ENCODE peak calls at places on chromosomes 16 and 17, in four cellular contexts. One of them, this sample, is unnamed.

GRCh38 chr16:85448557-85449194 is 164.4 kb upstream of the GSE1 start:
- DNase-seq in fibroblast of lung: no peak
- DNase-seq in naive thymus-derived CD4-positive, alpha-beta T cell: peak; percentile 74
- DNase-seq in right cardiac atrium: no peak
- DNase-seq in this sample: no peak

GRCh38 chr16:4690946-4691665 is 2.3 kb upstream of the NUDT16L1 start:
- DNase-seq in fibroblast of lung: no peak
- DNase-seq in naive thymus-derived CD4-positive, alpha-beta T cell: no peak
- DNase-seq in right cardiac atrium: peak; percentile 63
- DNase-seq in this sample: no peak

GRCh38 chr17:43900183-43900857 is 7.0 kb downstream of the MPP2 start:
- DNase-seq in fibroblast of lung: peak; percentile 74
- DNase-seq in right cardiac atrium: peak; percentile 94
- DNase-seq in naive thymus-derived CD4-positive, alpha-beta T cell: peak; percentile 78
- DNase-seq in this sample: peak; percentile 95

GRCh38 chr17:68057531-68057952 is 22.0 kb downstream of the KPNA2 start:
- DNase-seq in right cardiac atrium: no peak
- DNase-seq in naive thymus-derived CD4-positive, alpha-beta T cell: peak; percentile 44
- DNase-seq in fibroblast of lung: no peak
- DNase-seq in this sample: no peak

GRCh38 chr17:76683921-76684745 is 26.6 kb downstream of the MXRA7 start:
- DNase-seq in naive thymus-derived CD4-positive, alpha-beta T cell: no peak
- DNase-seq in right cardiac atrium: no peak
- DNase-seq in fibroblast of lung: no peak
- DNase-seq in this sample: no peak

GRCh38 chr16:4257646-4258556 is 14.9 kb downstream of the TFAP4 start:
- DNase-seq in right cardiac atrium: peak; percentile 87
- DNase-seq in naive thymus-derived CD4-positive, alpha-beta T cell: no peak
- DNase-seq in fibroblast of lung: no peak
- DNase-seq in this sample: no peak

GRCh38 chr16:85301171-85301690 is 189.0 kb upstream of the CIBAR2 start:
- DNase-seq in right cardiac atrium: no peak
- DNase-seq in naive thymus-derived CD4-positive, alpha-beta T cell: no peak
- DNase-seq in fibroblast of lung: no peak
- DNase-seq in this sample: no peak

GRCh38 chr17:74132354-74132753 is 71.1 kb upstream of the RPL38 start:
- DNase-seq in fibroblast of lung: no peak
- DNase-seq in right cardiac atrium: no peak
- DNase-seq in naive thymus-derived CD4-positive, alpha-beta T cell: no peak
- DNase-seq in this sample: no peak

GRCh38 chr17:39225974-39226683 is 384 bp upstream of the STAC2 start:
- DNase-seq in right cardiac atrium: peak; percentile 89
- DNase-seq in naive thymus-derived CD4-positive, alpha-beta T cell: no peak
- DNase-seq in fibroblast of lung: peak; percentile 44
- DNase-seq in this sample: peak; percentile 98

GRCh38 chr16:54806961-54807360 is 123.7 kb upstream of the IRX5 start:
- DNase-seq in fibroblast of lung: no peak
- DNase-seq in naive thymus-derived CD4-positive, alpha-beta T cell: no peak
- DNase-seq in right cardiac atrium: no peak
- DNase-seq in this sample: no peak

GRCh38 chr16:57381791-57382534 is 9.7 kb downstream of the CX3CL1 start:
- DNase-seq in right cardiac atrium: no peak
- DNase-seq in fibroblast of lung: no peak
- DNase-seq in naive thymus-derived CD4-positive, alpha-beta T cell: no peak
- DNase-seq in this sample: no peak

GRCh38 chr16:57385083-57385482 is 12.8 kb downstream of the CX3CL1 start:
- DNase-seq in naive thymus-derived CD4-positive, alpha-beta T cell: no peak
- DNase-seq in right cardiac atrium: no peak
- DNase-seq in fibroblast of lung: no peak
- DNase-seq in this sample: no peak

GRCh38 chr16:57382535-57383275 is 10.4 kb downstream of the CX3CL1 start:
- DNase-seq in right cardiac atrium: no peak
- DNase-seq in naive thymus-derived CD4-positive, alpha-beta T cell: no peak
- DNase-seq in fibroblast of lung: no peak
- DNase-seq in this sample: no peak

GRCh38 chr16:57384248-57385070 is 12.2 kb downstream of the CX3CL1 start:
- DNase-seq in fibroblast of lung: no peak
- DNase-seq in right cardiac atrium: no peak
- DNase-seq in naive thymus-derived CD4-positive, alpha-beta T cell: no peak
- DNase-seq in this sample: no peak

GRCh38 chr16:57383276-57384247 is 11.3 kb downstream of the CX3CL1 start:
- DNase-seq in naive thymus-derived CD4-positive, alpha-beta T cell: no peak
- DNase-seq in right cardiac atrium: no peak
- DNase-seq in fibroblast of lung: peak; percentile 77
- DNase-seq in this sample: no peak
- H3K27ac ChIP-seq in naive thymus-derived CD4-positive, alpha-beta T cell: no peak overlapping the region
- H3K27ac ChIP-seq in right cardiac atrium: no peak overlapping the region
- H3K27ac ChIP-seq in fibroblast of lung: no peak overlapping the region
- H3K27ac ChIP-seq in this sample: no peak overlapping the region

GRCh38 chr16:79601092-79601977 is 798 bp upstream of the MAF start:
- DNase-seq in fibroblast of lung: peak; percentile 34
- DNase-seq in naive thymus-derived CD4-positive, alpha-beta T cell: no peak
- DNase-seq in right cardiac atrium: peak; percentile 81
- DNase-seq in this sample: no peak
- H3K27ac ChIP-seq in fibroblast of lung: peak overlapping the region; percentile 81
- H3K27ac ChIP-seq in naive thymus-derived CD4-positive, alpha-beta T cell: peak overlapping the region; percentile 60
- H3K27ac ChIP-seq in right cardiac atrium: peak overlapping the region; percentile 45
- H3K27ac ChIP-seq in this sample: no peak overlapping the region

GRCh38 chr17:21774263-21774662 is 81.9 kb downstream of the KCNJ18 start:
- DNase-seq in naive thymus-derived CD4-positive, alpha-beta T cell: no peak
- DNase-seq in fibroblast of lung: no peak
- DNase-seq in right cardiac atrium: no peak
- DNase-seq in this sample: no peak

GRCh38 chr17:21772321-21772720 is 80.0 kb downstream of the KCNJ18 start:
- DNase-seq in right cardiac atrium: no peak
- DNase-seq in fibroblast of lung: no peak
- DNase-seq in naive thymus-derived CD4-positive, alpha-beta T cell: no peak
- DNase-seq in this sample: no peak
- H3K27ac ChIP-seq in right cardiac atrium: no peak overlapping the region
- H3K27ac ChIP-seq in fibroblast of lung: no peak overlapping the region
- H3K27ac ChIP-seq in naive thymus-derived CD4-positive, alpha-beta T cell: no peak overlapping the region
- H3K27ac ChIP-seq in this sample: no peak overlapping the region

DNA sequence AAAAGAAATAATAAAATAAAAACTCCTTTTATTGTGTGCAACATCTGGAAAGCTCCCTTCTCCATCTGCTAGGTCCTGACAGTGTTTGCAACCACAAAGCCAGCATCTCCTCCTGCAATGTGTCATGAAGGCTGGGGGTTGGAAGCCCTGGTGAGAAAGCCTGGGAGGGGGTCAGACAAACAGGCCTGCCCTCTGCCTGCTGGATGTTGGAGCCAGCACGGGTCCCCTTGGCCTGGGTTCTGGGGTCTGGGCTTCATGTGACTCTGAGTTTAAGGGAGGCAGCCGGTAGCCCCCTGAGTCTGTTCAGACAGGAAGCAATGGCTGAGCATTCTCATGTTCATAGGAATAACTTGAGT is 33.1 kb upstream of the AXIN2 start:
- DNase-seq in fibroblast of lung: peak; percentile 40
- DNase-seq in right cardiac atrium: no peak
- DNase-seq in naive thymus-derived CD4-positive, alpha-beta T cell: peak; percentile 3
- DNase-seq in this sample: no peak
- H3K27ac ChIP-seq in fibroblast of lung: no peak overlapping the region
- H3K27ac ChIP-seq in right cardiac atrium: no peak overlapping the region
- H3K27ac ChIP-seq in naive thymus-derived CD4-positive, alpha-beta T cell: no peak overlapping the region
- H3K27ac ChIP-seq in this sample: no peak overlapping the region

DNA sequence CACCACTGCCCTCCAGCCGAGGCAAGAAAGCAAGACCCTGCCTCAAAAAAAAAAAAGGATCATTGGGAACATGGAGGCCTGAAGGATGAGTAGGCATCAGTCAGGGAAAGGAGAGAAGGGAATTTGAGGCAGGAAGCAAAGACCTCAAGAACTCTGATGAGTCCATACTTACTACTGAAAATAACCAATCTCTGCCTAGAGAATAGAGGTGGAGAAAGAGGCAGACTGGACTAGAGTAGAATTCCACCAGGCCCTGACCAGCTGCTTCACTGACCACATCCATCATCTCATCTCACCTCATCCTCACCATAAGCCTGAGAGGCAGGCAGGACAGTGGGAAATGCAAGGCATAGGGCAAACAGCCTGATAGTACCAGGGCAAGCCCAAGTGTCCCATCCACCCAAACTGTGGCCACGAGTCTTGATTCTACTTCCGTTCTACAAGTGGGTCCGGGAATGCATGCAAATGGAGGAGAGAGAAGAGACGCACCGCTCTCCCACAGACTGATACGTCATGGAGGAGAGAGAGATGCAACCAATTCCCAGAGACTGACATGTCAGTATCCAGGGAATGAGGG is 17.1 kb downstream of the ANKRD11 start:
- DNase-seq in naive thymus-derived CD4-positive, alpha-beta T cell: no peak
- DNase-seq in right cardiac atrium: no peak
- DNase-seq in fibroblast of lung: peak; percentile 12
- DNase-seq in this sample: no peak
- H3K27ac ChIP-seq in naive thymus-derived CD4-positive, alpha-beta T cell: no peak overlapping the region
- H3K27ac ChIP-seq in right cardiac atrium: no peak overlapping the region
- H3K27ac ChIP-seq in fibroblast of lung: no peak overlapping the region
- H3K27ac ChIP-seq in this sample: no peak overlapping the region

GRCh38 chr16:73020409-73020884 is 27.5 kb downstream of the ZFHX3 start:
- DNase-seq in naive thymus-derived CD4-positive, alpha-beta T cell: no peak
- DNase-seq in fibroblast of lung: peak; percentile 96
- DNase-seq in right cardiac atrium: peak; percentile 90
- DNase-seq in this sample: no peak
- H3K27ac ChIP-seq in naive thymus-derived CD4-positive, alpha-beta T cell: no peak overlapping the region
- H3K27ac ChIP-seq in fibroblast of lung: peak overlapping the region; percentile 81
- H3K27ac ChIP-seq in right cardiac atrium: no peak overlapping the region
- H3K27ac ChIP-seq in this sample: no peak overlapping the region

GRCh38 chr17:59220328-59221158 is at the start of gene GDPD1:
- DNase-seq in fibroblast of lung: peak; percentile 83
- DNase-seq in naive thymus-derived CD4-positive, alpha-beta T cell: peak; percentile 96
- DNase-seq in right cardiac atrium: peak; percentile 99
- DNase-seq in this sample: peak; percentile 88
- H3K27ac ChIP-seq in fibroblast of lung: no peak within 1 kb of the TSS
- H3K27ac ChIP-seq in naive thymus-derived CD4-positive, alpha-beta T cell: peak within 1 kb of the TSS; percentile 92
- H3K27ac ChIP-seq in right cardiac atrium: peak within 1 kb of the TSS; percentile 1
- H3K27ac ChIP-seq in this sample: peak within 1 kb of the TSS; percentile 53

GRCh38 chr16:53100889-53101288 is 46.1 kb downstream of the CHD9 start:
- DNase-seq in naive thymus-derived CD4-positive, alpha-beta T cell: no peak
- DNase-seq in fibroblast of lung: no peak
- DNase-seq in right cardiac atrium: no peak
- DNase-seq in this sample: no peak

GRCh38 chr16:53099318-53100130 is 44.7 kb downstream of the CHD9 start:
- DNase-seq in naive thymus-derived CD4-positive, alpha-beta T cell: peak; percentile 9
- DNase-seq in right cardiac atrium: peak; percentile 98
- DNase-seq in fibroblast of lung: peak; percentile 97
- DNase-seq in this sample: peak; percentile 88

GRCh38 chr16:53105565-53105964 is 50.8 kb downstream of the CHD9 start:
- DNase-seq in right cardiac atrium: no peak
- DNase-seq in fibroblast of lung: no peak
- DNase-seq in naive thymus-derived CD4-positive, alpha-beta T cell: no peak
- DNase-seq in this sample: no peak

GRCh38 chr16:53100131-53100748 is 45.4 kb downstream of the CHD9 start:
- DNase-seq in right cardiac atrium: no peak
- DNase-seq in fibroblast of lung: no peak
- DNase-seq in naive thymus-derived CD4-positive, alpha-beta T cell: no peak
- DNase-seq in this sample: no peak

DNA sequence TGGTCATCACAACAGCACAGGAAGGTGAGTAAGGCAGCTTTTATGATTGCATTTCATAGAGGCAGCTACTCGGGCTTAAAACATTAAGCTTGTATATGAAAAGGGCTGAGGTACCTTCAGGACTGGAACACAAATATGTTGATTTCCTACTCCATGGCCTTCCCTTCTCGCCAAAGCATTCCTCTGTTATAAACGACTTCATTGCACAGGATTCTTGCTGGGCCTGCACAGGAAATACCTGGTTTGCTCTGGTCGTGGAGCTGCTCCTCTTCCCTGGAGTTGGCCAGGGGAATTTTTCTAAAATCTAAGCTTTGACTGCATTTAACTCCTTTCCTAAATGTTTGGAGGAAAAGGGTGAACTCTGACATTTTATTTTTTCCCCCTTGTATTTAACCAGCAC is 49.0 kb downstream of the CHD9 start:
- DNase-seq in fibroblast of lung: peak; percentile 62
- DNase-seq in naive thymus-derived CD4-positive, alpha-beta T cell: no peak
- DNase-seq in right cardiac atrium: no peak
- DNase-seq in this sample: no peak
- H3K27ac ChIP-seq in fibroblast of lung: no peak overlapping the region
- H3K27ac ChIP-seq in naive thymus-derived CD4-positive, alpha-beta T cell: no peak overlapping the region
- H3K27ac ChIP-seq in right cardiac atrium: no peak overlapping the region
- H3K27ac ChIP-seq in this sample: no peak overlapping the region

GRCh38 chr16:75416904-75417565 is 16.3 kb downstream of the CFDP1 start:
- DNase-seq in fibroblast of lung: no peak
- DNase-seq in naive thymus-derived CD4-positive, alpha-beta T cell: no peak
- DNase-seq in right cardiac atrium: no peak
- DNase-seq in this sample: no peak
- H3K27ac ChIP-seq in fibroblast of lung: no peak overlapping the region
- H3K27ac ChIP-seq in naive thymus-derived CD4-positive, alpha-beta T cell: no peak overlapping the region
- H3K27ac ChIP-seq in right cardiac atrium: no peak overlapping the region
- H3K27ac ChIP-seq in this sample: no peak overlapping the region

DNA sequence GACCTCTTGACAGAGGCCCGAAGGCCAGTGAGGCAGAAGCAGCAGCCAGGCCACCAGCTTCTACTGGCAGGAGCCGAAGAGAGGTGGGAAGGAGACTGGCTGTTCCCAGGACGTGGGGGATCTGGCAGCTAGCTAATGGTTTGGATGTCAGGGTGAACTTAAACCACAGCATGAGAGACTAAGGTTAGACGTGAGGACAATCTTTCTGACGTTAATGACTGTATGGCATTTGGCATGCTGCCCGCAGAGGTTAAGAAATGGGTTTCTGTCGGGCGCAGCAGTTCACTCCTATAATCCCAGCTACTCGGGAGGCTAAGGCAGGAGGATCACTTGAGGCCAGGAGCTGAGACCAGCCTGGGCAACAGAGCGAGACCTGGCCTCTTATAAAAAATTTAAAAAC is 6.3 kb upstream of the KRT13 start:
- DNase-seq in fibroblast of lung: no peak
- DNase-seq in right cardiac atrium: no peak
- DNase-seq in naive thymus-derived CD4-positive, alpha-beta T cell: no peak
- DNase-seq in this sample: no peak
- H3K27ac ChIP-seq in fibroblast of lung: no peak overlapping the region
- H3K27ac ChIP-seq in right cardiac atrium: no peak overlapping the region
- H3K27ac ChIP-seq in naive thymus-derived CD4-positive, alpha-beta T cell: no peak overlapping the region
- H3K27ac ChIP-seq in this sample: no peak overlapping the region